ENCODE peak calls at places on chromosomes 13 and 19, in four cellular contexts. F is fibroblast of mammary gland, B is brain microvascular endothelial cell, C is RWPE1. V is an unnamed sample.

GRCh38 chr19:14395710-14396338 is 14.6 kb downstream of the ADGRE5 start:
- DNase-seq in B (no peak), F (no peak), C (no peak), V (no peak)

GRCh38 chr19:1813837-1814217 is 1.8 kb upstream of the ATP8B3 start:
- DNase-seq in F (no peak), C (no peak), B (no peak), V (no peak)

GRCh38 chr19:5804516-5805464 is at the start of gene NRTN:
- DNase-seq in F (no peak), B (no peak), C (peak), V (peak)

GRCh38 chr13:99308481-99309087 is 1.4 kb upstream of the GPR183 start:
- DNase-seq in F (peak), B (peak), C (no peak), V (no peak)

GRCh38 chr19:56884481-56884880 is 44.0 kb upstream of the PEG3 start:
- DNase-seq in B (no peak), F (no peak), C (no peak), V (no peak)

GRCh38 chr13:96081888-96082287 is 8.0 kb upstream of the HS6ST3 start:
- DNase-seq in C (no peak), B (no peak), F (no peak), V (no peak)

GRCh38 chr19:13729859-13730258 is 34.5 kb upstream of the MRI1 start:
- DNase-seq in F (peak), B (no peak), C (no peak), V (no peak)

GRCh38 chr19:1370579-1371361 is 12.9 kb upstream of the NDUFS7 start:
- DNase-seq in C (no peak), B (no peak), F (no peak), V (no peak)

GRCh38 chr13:90238433-90238832 is 1109.1 kb upstream of the MIR17HG start:
- DNase-seq in B (no peak), F (no peak), C (peak), V (peak)

GRCh38 chr19:3510727-3511126 is 4.6 kb downstream of the FZR1 start:
- DNase-seq in B (no peak), F (no peak), C (no peak), V (no peak)

GRCh38 chr19:609001-609340 is 19.3 kb downstream of the HCN2 start:
- DNase-seq in C (no peak), B (no peak), F (no peak), V (peak)

GRCh38 chr19:10450853-10451609 is 30.7 kb downstream of the PDE4A start:
- DNase-seq in B (no peak), F (no peak), C (peak), V (peak)

GRCh38 chr13:76637651-76638111 is 248.5 kb downstream of the KCTD12 start:
- DNase-seq in F (peak), B (peak), C (no peak), V (no peak)

GRCh38 chr19:16836115-16836905 is 7.1 kb downstream of the SIN3B start:
- DNase-seq in B (peak), C (no peak), F (peak), V (peak)

GRCh38 chr19:18194554-18195238 is 1.7 kb downstream of the MPV17L2 start:
- DNase-seq in B (no peak), C (peak), F (peak), V (peak)

GRCh38 chr19:48465215-48465614 is 4.0 kb upstream of the CYTH2 start:
- DNase-seq in F (no peak), B (no peak), C (no peak), V (no peak)

GRCh38 chr13:80157261-80157942 is 183.5 kb downstream of the SPRY2 start:
- DNase-seq in C (no peak), B (peak), F (no peak), V (no peak)

GRCh38 chr19:54029930-54030490 is 33.7 kb downstream of the VSTM1 start:
- DNase-seq in C (peak), F (peak), B (peak), V (peak)

GRCh38 chr13:114219406-114219805 is 15.3 kb upstream of the CDC16 start:
- DNase-seq in F (no peak), B (no peak), C (no peak), V (no peak)

GRCh38 chr19:45687599-45687998 is 4.2 kb downstream of the SNRPD2 start:
- DNase-seq in B (no peak), C (no peak), F (no peak), V (no peak)
- TF ChIP-seq CTCF in B (peak), C (no peak), F (no peak), V (no peak)

DNA sequence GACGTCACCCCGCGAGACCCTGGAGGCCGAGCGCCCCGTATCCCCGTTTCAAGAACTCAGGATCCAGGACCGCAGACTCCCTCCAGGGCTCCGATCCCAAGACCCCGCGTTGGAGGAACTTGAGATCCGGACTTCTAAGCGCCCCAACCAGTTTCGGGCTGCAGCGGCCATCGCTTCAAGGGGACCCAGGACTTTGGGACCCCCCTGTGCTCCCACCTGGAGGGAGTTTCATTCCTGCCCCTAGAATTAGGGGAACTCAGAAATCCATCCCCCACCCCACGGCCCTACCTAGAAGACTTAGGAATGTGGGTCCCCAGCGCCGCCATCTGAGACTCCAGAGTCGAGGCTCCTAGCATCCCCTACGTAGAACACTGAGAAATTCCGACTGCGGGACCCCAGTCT is 399 bp downstream of the PLEKHG2 start:
- DNase-seq in C (no peak), B (no peak), F (no peak), V (no peak)
- TF ChIP-seq CTCF in C (peak), B (no peak), F (no peak), V (no peak)

GRCh38 chr13:110616103-110617101 is 1.1 kb downstream of the NAXD start:
- DNase-seq in C (peak), F (peak), B (peak), V (peak)
- TF ChIP-seq CTCF in C (no peak), F (no peak), B (peak), V (no peak)

DNA sequence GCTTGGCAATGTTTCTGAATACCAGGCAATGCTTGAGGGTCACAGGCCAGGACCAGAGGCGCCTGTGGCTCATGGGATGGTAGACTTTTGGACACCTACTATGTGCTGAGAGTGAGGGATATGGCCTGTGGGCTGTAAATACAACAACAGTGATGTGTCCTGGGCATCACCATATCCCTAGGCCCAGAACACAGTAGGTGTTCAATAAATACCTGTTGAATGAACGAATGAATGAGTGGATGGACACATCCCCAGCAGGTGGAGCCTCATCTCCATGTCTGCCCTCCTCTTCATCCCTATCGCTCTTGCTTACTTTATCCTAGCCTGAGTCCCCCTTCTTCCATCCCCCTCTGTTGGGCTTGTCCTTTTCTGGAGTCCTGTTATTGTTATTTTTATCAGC is 16.5 kb upstream of the NANOS2 start:
- DNase-seq in C (no peak), F (no peak), B (no peak), V (no peak)
- TF ChIP-seq CTCF in C (no peak), F (no peak), B (no peak), V (no peak)

DNA sequence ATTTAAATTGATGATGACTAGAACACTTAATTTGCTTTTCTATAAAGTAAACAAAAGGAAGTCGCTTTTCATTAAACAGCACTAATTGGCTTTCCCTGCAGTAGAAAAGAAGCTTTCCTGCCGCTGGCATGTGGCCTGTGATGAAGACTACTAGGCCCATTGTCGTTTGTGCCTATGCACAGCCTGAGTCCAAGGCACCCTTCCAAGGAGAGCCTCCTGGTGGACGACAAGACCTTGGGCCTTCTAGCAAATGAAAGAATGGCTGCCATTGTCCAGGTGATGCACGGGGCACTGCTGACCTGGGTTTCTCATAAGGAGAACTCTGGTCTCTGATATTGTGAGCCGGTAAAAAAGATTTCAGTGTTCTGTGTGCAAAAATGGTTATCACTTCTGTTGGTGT is 233.0 kb downstream of the COL4A1 start:
- DNase-seq in C (no peak), B (no peak), F (no peak), V (no peak)
- TF ChIP-seq CTCF in C (no peak), B (peak), F (no peak), V (no peak)

GRCh38 chr19:49857834-49858590 is 7.1 kb downstream of the PTOV1 start:
- DNase-seq in C (no peak), F (no peak), B (no peak), V (no peak)
- TF ChIP-seq CTCF in C (no peak), F (no peak), B (no peak), V (no peak)

GRCh38 chr19:45716314-45717130 is 14.2 kb downstream of the FBXO46 start:
- DNase-seq in F (peak), B (no peak), C (peak), V (peak)

GRCh38 chr19:45717983-45718650 is 12.6 kb downstream of the FBXO46 start:
- DNase-seq in F (peak), C (no peak), B (no peak), V (no peak)

GRCh38 chr19:45713141-45713540 is 17.6 kb downstream of the FBXO46 start:
- DNase-seq in B (no peak), C (no peak), F (no peak), V (no peak)

GRCh38 chr19:45715139-45715538 is 15.6 kb downstream of the FBXO46 start:
- DNase-seq in B (no peak), F (no peak), C (no peak), V (no peak)

DNA sequence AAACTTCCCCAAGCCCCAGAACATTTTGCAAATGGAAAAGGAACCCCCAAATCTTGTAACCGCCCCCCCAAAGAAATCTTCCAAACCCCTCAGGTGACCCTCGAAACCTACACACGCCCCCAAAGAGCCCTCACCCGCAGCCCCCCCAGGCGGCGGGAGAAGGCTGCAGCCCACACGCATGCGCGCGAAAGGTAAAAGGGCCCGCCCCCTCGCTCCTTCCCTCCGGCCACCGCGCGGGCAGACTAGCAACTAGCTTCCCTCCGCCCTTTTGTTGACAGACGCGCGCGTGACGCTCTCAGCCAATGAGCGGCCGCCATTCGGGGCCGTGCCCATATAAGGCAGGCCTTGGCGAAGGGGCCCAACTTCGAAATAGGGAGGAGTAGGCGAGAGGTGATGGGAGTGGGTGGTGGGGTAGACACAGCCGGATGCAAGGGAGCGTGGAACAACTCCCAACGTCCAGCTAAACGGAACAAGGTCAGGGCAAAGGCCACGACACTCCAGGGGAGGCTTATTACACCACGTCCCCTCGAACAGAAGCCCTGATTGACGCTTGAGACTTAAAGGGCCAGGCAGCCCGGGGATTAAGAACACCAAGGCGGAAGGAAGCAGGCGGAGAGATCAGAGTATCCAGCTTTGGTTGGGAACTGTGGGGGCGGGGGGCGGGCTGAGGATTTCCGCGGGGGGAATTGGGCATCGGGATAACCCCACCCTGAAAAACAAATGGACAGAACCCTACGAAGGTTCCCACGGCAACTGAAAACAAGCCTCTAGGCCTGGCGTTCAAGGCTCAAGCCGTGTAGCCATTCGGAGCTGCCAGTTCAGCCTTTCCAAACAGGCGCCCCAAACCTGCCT is 13.3 kb downstream of the FBXO46 start:
- DNase-seq in F (peak), B (peak), C (peak), V (peak)
- TF ChIP-seq CTCF in F (no peak), B (peak), C (no peak), V (no peak)

GRCh38 chr19:45978156-45978555 is 4.5 kb upstream of the NOVA2 start:
- DNase-seq in F (no peak), C (no peak), B (no peak), V (peak)

GRCh38 chr19:45973564-45974338 is at the start of gene NOVA2:
- DNase-seq in F (peak), C (peak), B (peak), V (peak)

GRCh38 chr19:45976180-45976579 is 2.5 kb upstream of the NOVA2 start:
- DNase-seq in C (no peak), B (peak), F (no peak), V (no peak)

GRCh38 chr19:45972944-45973525 is 630 bp downstream of the NOVA2 start:
- DNase-seq in F (no peak), B (no peak), C (no peak), V (no peak)

GRCh38 chr19:45975296-45975695 is 1.6 kb upstream of the NOVA2 start:
- DNase-seq in C (no peak), F (no peak), B (no peak), V (no peak)
- TF ChIP-seq CTCF in C (no peak), F (no peak), B (no peak), V (no peak)

GRCh38 chr13:41652735-41653361 is 195.5 kb downstream of the RGCC start:
- DNase-seq in C (peak), F (peak), B (no peak), V (peak)
- TF ChIP-seq CTCF in C (peak), F (peak), B (peak), V (peak)